ENCODE peak calls at places on chromosomes 16 and 17, in four cellular contexts. H, A, P and B are unnamed samples.

GRCh38 chr17:51653902-51654301 is 393.6 kb downstream of the UTP18 start:
- DNase-seq in H (peak), A (no peak), P (no peak), B (no peak)

GRCh38 chr17:73612074-73612473 is 32.2 kb downstream of the SDK2 start:
- DNase-seq in H (no peak), A (no peak), P (no peak), B (no peak)

GRCh38 chr17:65099941-65100315 is 37.2 kb upstream of the RGS9 start:
- DNase-seq in H (peak), A (no peak), P (peak), B (no peak)

GRCh38 chr17:39813631-39814030 is 50.5 kb downstream of the IKZF3 start:
- DNase-seq in H (no peak), A (no peak), P (no peak), B (no peak)

GRCh38 chr16:56419740-56420548 is 5.4 kb downstream of the AMFR start:
- DNase-seq in H (no peak), A (no peak), P (no peak), B (no peak)

GRCh38 chr16:57525761-57526160 is 10.6 kb downstream of the CCDC102A start:
- DNase-seq in H (no peak), A (no peak), P (no peak), B (no peak)

GRCh38 chr16:18072161-18072560 is 264.4 kb downstream of the NPIPA8 start:
- DNase-seq in H (no peak), A (no peak), P (no peak), B (no peak)

GRCh38 chr16:49861299-49861698 is 5.4 kb upstream of the ZNF423 start:
- DNase-seq in H (no peak), A (no peak), P (no peak), B (no peak)

GRCh38 chr16:11060856-11061255 is 116.5 kb downstream of the CLEC16A start:
- DNase-seq in H (no peak), A (no peak), P (no peak), B (no peak)

GRCh38 chr16:6232060-6232459 is 1100.6 kb upstream of the RBFOX1 start:
- DNase-seq in H (no peak), A (no peak), P (no peak), B (no peak)

GRCh38 chr16:69924777-69925191 is 26.4 kb upstream of the CLEC18A start:
- DNase-seq in H (no peak), A (no peak), P (no peak), B (peak)

GRCh38 chr16:85661131-85662035 is 27.4 kb downstream of the GINS2 start:
- DNase-seq in H (no peak), A (no peak), P (no peak), B (peak)

GRCh38 chr17:28599311-28600184 is 723 bp upstream of the SPAG5 start:
- DNase-seq in H (no peak), A (no peak), P (peak), B (no peak)

GRCh38 chr17:78258323-78259229 is 27.1 kb downstream of the TMEM235 start:
- DNase-seq in H (peak), A (no peak), P (peak), B (peak)

GRCh38 chr17:74682028-74682427 is 30.7 kb downstream of the CD300LF start:
- DNase-seq in H (no peak), A (no peak), P (no peak), B (no peak)

GRCh38 chr17:63571632-63572310 is 21.5 kb downstream of the DCAF7 start:
- DNase-seq in H (peak), A (no peak), P (no peak), B (no peak)

DNA sequence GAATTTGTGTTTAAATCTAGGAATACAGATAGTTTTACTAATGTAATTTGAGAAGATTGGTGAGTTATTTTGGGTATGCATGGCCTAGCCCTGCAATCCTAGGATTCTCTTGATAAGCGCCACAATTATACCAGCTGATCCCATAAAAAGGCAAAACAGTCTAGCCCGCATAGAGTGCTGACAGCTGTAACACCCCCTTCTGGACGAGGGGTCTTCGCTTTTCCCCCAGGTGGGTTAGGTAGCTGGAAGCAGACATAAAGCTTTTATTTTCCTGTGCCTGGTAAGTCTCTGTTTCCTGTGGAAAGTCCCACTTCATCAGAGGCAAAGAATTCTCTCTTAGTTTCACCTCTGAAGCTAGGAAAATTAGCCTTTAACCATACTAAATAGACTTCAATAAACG is 108.3 kb downstream of the YPEL2 start:
- DNase-seq in H (no peak), A (no peak), P (peak), B (no peak)
- H3K27ac ChIP-seq in H (no peak), A (no peak), P (peak), B (peak)

GRCh38 chr16:88382491-88383400 is at the start of gene ZNF469:
- DNase-seq in H (peak), A (no peak), P (no peak), B (peak)
- H3K4me3 ChIP-seq in H (no peak), A (peak), P (no peak), B (no peak)

GRCh38 chr17:60383379-60383778 is 8.6 kb downstream of the USP32 start:
- DNase-seq in H (no peak), A (no peak), P (no peak), B (no peak)

GRCh38 chr17:60388742-60389141 is 3.2 kb downstream of the USP32 start:
- DNase-seq in H (no peak), A (no peak), P (no peak), B (no peak)

GRCh38 chr17:60387666-60388065 is 4.3 kb downstream of the USP32 start:
- DNase-seq in H (no peak), A (no peak), P (no peak), B (no peak)

GRCh38 chr17:60386137-60386395 is 5.9 kb downstream of the USP32 start:
- DNase-seq in H (no peak), A (no peak), P (no peak), B (no peak)

DNA sequence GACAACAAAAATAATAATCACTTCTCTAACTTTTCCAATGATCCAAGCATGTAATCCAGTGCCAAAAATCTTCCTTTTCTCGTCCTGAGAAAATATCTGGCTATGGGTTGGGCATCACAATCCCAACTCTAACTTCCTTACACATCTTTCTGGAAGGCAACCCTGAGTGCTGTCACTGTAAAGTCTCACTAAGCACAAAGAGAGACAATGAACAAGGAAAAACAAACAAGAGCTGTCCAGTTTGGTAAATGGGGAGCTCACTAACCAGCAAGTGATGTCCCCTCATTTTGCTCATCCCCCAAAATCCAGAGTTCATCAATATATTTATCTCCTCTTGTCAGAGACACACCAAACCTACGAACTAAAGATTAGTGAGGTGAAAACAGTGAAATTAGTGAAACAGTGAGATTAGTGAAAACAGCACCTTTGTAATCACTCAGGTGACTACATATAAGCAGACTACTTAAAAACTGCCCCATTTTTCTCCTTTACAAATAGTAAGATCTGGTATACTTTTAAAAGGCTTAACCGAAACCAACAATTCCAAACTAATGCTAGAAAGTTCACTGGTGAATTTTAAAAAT is 5.4 kb downstream of the USP32 start:
- DNase-seq in H (no peak), A (no peak), P (no peak), B (no peak)
- H3K9ac ChIP-seq in H (no peak), A (no peak), P (no peak), B (no peak)

GRCh38 chr17:3906881-3907280 is 9.4 kb downstream of the P2RX1 start:
- DNase-seq in H (no peak), A (no peak), P (no peak), B (no peak)
- H3K27ac ChIP-seq in H (no peak), A (no peak), P (no peak), B (no peak)

GRCh38 chr16:3988824-3989223 is 108.3 kb upstream of the CREBBP start:
- DNase-seq in H (no peak), A (no peak), P (no peak), B (no peak)
- H3K4me3 ChIP-seq in H (no peak), A (no peak), P (no peak), B (no peak)

DNA sequence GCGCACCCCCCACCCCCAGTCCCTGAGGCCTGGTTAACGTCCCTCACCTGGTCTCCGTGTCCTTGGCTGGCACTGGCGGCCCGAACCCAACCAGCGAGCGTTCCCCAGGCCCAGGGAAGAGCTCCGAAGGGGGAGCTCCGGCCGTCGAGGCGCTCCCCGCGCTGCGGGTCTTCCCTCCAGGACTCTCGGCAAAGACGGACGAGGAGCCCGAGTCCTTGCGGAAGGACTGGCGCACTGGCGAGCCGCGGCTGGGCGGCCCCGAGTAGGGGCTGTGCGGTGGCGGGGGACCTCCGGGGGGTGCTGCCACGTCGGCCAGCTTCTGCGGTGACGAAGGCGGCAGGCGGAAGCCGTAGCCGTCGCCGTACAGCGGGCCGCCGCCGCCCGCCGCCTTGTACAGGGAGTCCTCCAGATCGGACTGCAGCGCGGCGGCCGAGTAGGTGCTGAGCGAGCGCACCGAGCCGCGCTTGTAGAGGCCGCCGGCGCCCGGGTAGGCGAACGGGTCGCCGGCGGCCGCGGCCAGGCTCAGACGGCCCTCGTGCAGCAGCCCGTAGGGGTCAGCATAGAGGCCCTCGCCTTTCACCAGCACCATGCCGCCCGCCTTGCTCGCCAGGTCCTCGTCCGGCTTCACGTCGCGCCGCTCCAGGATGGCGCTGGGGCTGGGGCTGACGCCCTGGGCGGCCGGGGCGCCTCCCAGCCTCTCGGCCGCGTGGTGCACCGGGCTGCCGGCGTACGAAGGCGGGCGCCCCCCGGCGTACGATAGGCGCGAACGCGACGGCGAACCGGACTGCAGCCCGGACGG is 44.1 kb downstream of the SRCIN1 start:
- DNase-seq in H (peak), A (no peak), P (no peak), B (no peak)
- H3K9ac ChIP-seq in H (no peak), A (no peak), P (no peak), B (no peak)

GRCh38 chr17:3715296-3715695 is 8.4 kb upstream of the HASPIN start:
- DNase-seq in H (no peak), A (no peak), P (no peak), B (no peak)
- H3K27ac ChIP-seq in H (no peak), A (no peak), P (no peak), B (no peak)